ENCODE peak calls at places on chromosomes 1 and 21, in ten cellular contexts. J is AG04450, W is IMR-90, N is lower lobe of right lung, T is Panc1, G is SK-N-SH, O is heart right ventricle, K is testis, E is transverse colon, M is stomach. Z is an unnamed sample.

GRCh38 chr1:201806801-201807200 is 22.2 kb upstream of the IPO9 start:
- DNase-seq in J (no peak), W (no peak), N (no peak), T (no peak), G (no peak), O (no peak), K (no peak), E (no peak), M (no peak), Z (no peak)

GRCh38 chr1:201641524-201642253 is 102.8 kb downstream of the NAV1 start:
- DNase-seq in J (no peak), W (no peak), N (no peak), T (no peak), G (no peak), O (no peak), K (no peak), E (no peak), M (no peak), Z (no peak)

GRCh38 chr1:227318852-227319607 is 738 bp upstream of the CDC42BPA start:
- DNase-seq in J (no peak), W (peak), N (no peak), T (no peak), G (peak), O (peak), K (peak), E (peak), M (peak), Z (peak)

GRCh38 chr1:238658766-238659165 is 727.6 kb upstream of the CHRM3 start:
- DNase-seq in J (no peak), W (peak), N (no peak), T (no peak), G (no peak), O (no peak), K (no peak), E (no peak), M (no peak), Z (peak)

GRCh38 chr1:29186252-29186651 is 4.6 kb upstream of the SRSF4 start:
- DNase-seq in J (no peak), W (peak), N (no peak), T (no peak), G (no peak), O (no peak), K (no peak), E (no peak), M (no peak), Z (no peak)

GRCh38 chr1:116769561-116769977 is 15.3 kb downstream of the CD2 start:
- DNase-seq in J (no peak), W (no peak), N (no peak), T (no peak), G (no peak), O (no peak), K (no peak), E (peak), M (no peak), Z (peak)

GRCh38 chr1:76136894-76137293 is 62.3 kb downstream of the ST6GALNAC3 start:
- DNase-seq in J (no peak), W (no peak), N (no peak), T (no peak), G (no peak), O (no peak), K (no peak), E (no peak), M (no peak), Z (no peak)

GRCh38 chr1:54246097-54246721 is 46.2 kb downstream of the MRPL37 start:
- DNase-seq in J (no peak), W (no peak), N (no peak), T (no peak), G (no peak), O (no peak), K (no peak), E (no peak), M (no peak), Z (no peak)

GRCh38 chr1:165629848-165630628 is 996 bp upstream of the MGST3 start:
- DNase-seq in J (no peak), W (no peak), N (no peak), T (no peak), G (peak), O (no peak), K (no peak), E (no peak), M (no peak), Z (no peak)

GRCh38 chr21:43366656-43367055 is 60.3 kb downstream of the SIK1 start:
- DNase-seq in J (no peak), W (no peak), N (no peak), T (no peak), G (no peak), O (peak), K (no peak), E (no peak), M (no peak), Z (no peak)

GRCh38 chr1:114081145-114082046 is 72.3 kb downstream of the SYT6 start:
- DNase-seq in J (no peak), W (no peak), N (no peak), T (no peak), G (no peak), O (peak), K (peak), E (peak), M (no peak), Z (no peak)

GRCh38 chr1:70485624-70486023 is 74.6 kb downstream of the CTH start:
- DNase-seq in J (no peak), W (no peak), N (no peak), T (no peak), G (no peak), O (no peak), K (no peak), E (no peak), M (no peak), Z (no peak)

GRCh38 chr1:2355408-2356261 is 35.7 kb downstream of the MORN1 start:
- DNase-seq in J (no peak), W (no peak), N (peak), T (no peak), G (no peak), O (peak), K (no peak), E (no peak), M (no peak), Z (no peak)
- TF ChIP-seq CTCF in J (no peak), W (no peak), N (no peak), T (no peak), G (no peak), O (no peak), K (no peak), E (no peak), M (no peak), Z (no peak)

GRCh38 chr1:21668232-21669032 is 725 bp downstream of the RAP1GAP start:
- DNase-seq in J (no peak), W (no peak), N (no peak), T (no peak), G (peak), O (no peak), K (no peak), E (no peak), M (peak), Z (no peak)
- H3K4me3 ChIP-seq in J (peak), W (no peak), N (peak), T (peak), G (no peak), O (peak), K (peak), E (no peak), M (peak), Z (no peak)

DNA sequence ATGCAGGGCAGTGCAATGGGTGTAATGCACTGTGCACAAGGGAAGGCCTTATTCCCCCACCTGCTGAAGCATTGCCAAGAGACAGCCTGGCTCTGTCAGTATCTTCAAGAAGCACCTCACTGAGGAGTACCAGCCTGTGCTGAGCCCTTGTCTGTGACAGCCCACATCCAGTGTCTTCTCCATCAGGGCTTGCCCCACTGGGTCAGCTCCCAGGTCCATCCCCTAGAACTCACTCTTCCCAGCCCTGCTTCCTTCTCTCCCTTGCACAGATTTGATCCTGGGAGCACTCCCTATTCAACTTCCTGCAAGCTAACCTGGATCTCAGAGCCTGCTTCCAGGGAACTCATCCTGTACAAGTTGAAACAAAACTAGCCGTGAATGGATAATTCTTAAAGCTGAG is 33.6 kb upstream of the IFNGR2 start:
- DNase-seq in J (no peak), W (no peak), N (no peak), T (no peak), G (no peak), O (no peak), K (no peak), E (peak), M (no peak), Z (no peak)
- TF ChIP-seq CTCF in J (no peak), W (no peak), N (no peak), T (no peak), G (no peak), O (no peak), K (no peak), E (no peak), M (no peak), Z (no peak)

GRCh38 chr1:9453375-9454093 is 85.7 kb upstream of the SLC25A33 start:
- DNase-seq in J (no peak), W (no peak), N (no peak), T (no peak), G (peak), O (no peak), K (no peak), E (no peak), M (no peak), Z (no peak)

GRCh38 chr1:9452516-9453158 is 86.6 kb upstream of the SLC25A33 start:
- DNase-seq in J (no peak), W (no peak), N (no peak), T (no peak), G (no peak), O (no peak), K (peak), E (no peak), M (no peak), Z (no peak)

GRCh38 chr1:9454094-9454418 is 85.2 kb upstream of the SLC25A33 start:
- DNase-seq in J (no peak), W (no peak), N (no peak), T (no peak), G (no peak), O (no peak), K (no peak), E (no peak), M (no peak), Z (no peak)

GRCh38 chr1:9455487-9456237 is 83.6 kb upstream of the SLC25A33 start:
- DNase-seq in J (no peak), W (peak), N (peak), T (no peak), G (peak), O (peak), K (peak), E (peak), M (peak), Z (peak)

DNA sequence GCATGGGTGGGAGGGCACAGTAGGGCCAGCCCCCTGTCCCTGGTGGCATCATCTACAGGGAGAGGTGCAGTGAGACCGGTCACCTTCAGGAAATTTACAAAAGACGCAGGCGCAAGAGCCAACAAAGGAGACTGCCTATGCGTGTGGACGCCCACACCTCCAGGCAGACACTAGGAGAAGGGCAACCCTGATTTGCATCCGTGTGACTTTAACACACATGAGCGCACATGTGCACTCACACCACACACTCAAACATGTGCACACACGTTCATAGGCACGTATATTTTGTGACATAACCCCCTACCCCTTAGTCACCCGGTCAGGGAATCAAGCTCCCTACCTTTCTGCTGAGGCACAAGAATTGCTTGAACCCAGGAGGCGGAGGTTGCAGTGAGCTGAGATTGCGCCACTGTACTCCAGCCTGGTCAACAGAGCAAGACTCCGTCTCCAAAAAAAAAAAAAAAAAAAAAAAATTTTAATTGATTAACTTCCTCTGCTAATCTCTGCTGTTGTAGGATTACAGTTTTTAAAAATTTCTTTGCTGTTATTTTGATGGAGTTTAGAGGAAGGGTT is 84.7 kb upstream of the SLC25A33 start:
- DNase-seq in J (no peak), W (no peak), N (no peak), T (no peak), G (no peak), O (no peak), K (no peak), E (no peak), M (no peak), Z (no peak)
- H3K4me3 ChIP-seq in J (no peak), W (no peak), N (no peak), T (no peak), G (no peak), O (no peak), K (no peak), E (no peak), M (no peak), Z (no peak)

GRCh38 chr1:82759035-82759434 is 958.3 kb downstream of the ADGRL2 start:
- DNase-seq in J (no peak), W (no peak), N (no peak), T (no peak), G (no peak), O (no peak), K (no peak), E (no peak), M (no peak), Z (no peak)
- TF ChIP-seq CTCF in J (no peak), W (no peak), N (no peak), T (no peak), G (peak), O (no peak), K (no peak), E (no peak), M (no peak), Z (no peak)

DNA sequence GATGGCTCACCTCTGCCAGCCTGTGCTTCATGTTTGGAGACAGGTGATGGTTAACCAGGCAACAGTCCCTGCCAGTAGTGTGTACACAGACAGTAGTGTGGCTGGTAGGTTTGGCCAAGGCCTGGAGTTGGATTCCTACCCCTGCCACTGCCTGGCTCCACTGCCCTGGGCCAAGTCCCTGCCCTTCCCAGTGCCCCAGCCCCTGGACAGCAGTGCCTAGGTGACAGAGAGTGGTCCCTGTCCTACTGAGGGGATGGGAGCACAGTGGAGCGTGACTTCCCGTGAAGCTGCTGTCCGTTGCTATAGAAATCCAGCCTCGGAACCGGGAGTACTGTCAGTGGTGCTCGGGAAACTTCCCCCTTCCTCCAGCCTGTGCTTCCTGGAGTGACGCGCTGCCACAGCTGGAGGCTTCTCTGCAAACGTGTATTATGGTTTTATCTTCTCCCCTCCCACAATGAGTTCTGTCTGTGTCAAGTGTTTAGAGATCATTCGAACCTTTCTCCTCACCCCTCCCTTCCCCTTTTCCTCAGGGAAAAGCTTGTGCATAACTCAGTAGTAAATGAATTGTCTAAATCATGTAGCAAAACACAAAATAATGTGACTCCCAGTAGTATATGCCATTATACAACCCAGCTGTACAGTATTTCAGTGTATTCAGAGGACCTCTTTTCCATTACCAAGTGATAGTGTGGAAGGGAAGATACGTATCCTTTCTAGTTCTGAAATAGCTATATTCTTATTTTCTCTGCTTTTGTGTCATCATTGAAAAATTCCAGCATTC is 73.4 kb downstream of the GALNT2 start:
- DNase-seq in J (no peak), W (peak), N (no peak), T (no peak), G (no peak), O (no peak), K (peak), E (peak), M (no peak), Z (no peak)
- H3K4me3 ChIP-seq in J (peak), W (no peak), N (no peak), T (no peak), G (no peak), O (no peak), K (no peak), E (no peak), M (no peak), Z (no peak)

GRCh38 chr1:52634111-52634510 is 1.1 kb downstream of the SHISAL2A start:
- DNase-seq in J (no peak), W (no peak), N (no peak), T (no peak), G (no peak), O (no peak), K (no peak), E (no peak), M (no peak), Z (no peak)

GRCh38 chr1:52635321-52636089 is 2.5 kb downstream of the SHISAL2A start:
- DNase-seq in J (no peak), W (no peak), N (no peak), T (no peak), G (no peak), O (no peak), K (no peak), E (no peak), M (no peak), Z (no peak)

GRCh38 chr1:52631759-52632331 is 1.1 kb upstream of the SHISAL2A start:
- DNase-seq in J (no peak), W (no peak), N (no peak), T (no peak), G (peak), O (no peak), K (peak), E (no peak), M (no peak), Z (no peak)

GRCh38 chr1:52633291-52633754 is 355 bp downstream of the SHISAL2A start:
- DNase-seq in J (no peak), W (no peak), N (peak), T (no peak), G (no peak), O (peak), K (no peak), E (no peak), M (no peak), Z (no peak)

DNA sequence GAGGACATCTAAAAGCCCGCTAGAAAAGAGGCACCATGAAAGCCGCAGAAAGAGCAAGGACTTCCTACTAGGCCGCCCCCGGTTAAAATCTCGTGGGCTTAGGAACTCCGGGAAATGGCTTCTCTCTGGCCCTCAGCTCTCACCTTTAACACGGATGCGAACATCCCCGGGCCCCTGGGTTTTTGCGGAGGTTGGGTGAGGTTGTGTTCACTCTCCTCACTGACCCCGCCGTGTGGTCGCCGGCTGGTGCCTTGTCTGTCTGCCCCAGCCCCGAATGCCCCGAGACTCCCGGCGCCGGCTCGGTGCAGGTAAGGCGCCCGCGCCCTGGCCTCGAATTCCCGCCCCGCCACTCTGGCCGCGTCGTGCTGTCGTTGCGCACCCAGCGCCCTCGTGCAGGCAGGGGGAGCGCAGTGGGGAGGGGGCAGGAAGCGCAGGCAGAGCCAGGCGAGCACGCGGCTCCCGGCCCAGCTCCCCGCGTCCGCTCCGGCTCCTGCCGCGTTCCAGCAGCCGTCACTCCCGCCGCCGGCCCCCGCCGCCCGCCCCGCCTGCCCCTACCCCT is at the start of gene SHISAL2A:
- DNase-seq in J (no peak), W (no peak), N (peak), T (no peak), G (peak), O (peak), K (peak), E (peak), M (peak), Z (no peak)
- TF ChIP-seq CTCF in J (no peak), W (no peak), N (no peak), T (no peak), G (no peak), O (no peak), K (no peak), E (no peak), M (no peak), Z (no peak)

GRCh38 chr1:46489169-46489637 is 433 bp upstream of the DMBX1 start:
- DNase-seq in J (no peak), W (no peak), N (no peak), T (no peak), G (no peak), O (no peak), K (no peak), E (peak), M (no peak), Z (no peak)
- H3K4me3 ChIP-seq in J (no peak), W (no peak), N (peak), T (peak), G (peak), O (peak), K (peak), E (no peak), M (peak), Z (no peak)

DNA sequence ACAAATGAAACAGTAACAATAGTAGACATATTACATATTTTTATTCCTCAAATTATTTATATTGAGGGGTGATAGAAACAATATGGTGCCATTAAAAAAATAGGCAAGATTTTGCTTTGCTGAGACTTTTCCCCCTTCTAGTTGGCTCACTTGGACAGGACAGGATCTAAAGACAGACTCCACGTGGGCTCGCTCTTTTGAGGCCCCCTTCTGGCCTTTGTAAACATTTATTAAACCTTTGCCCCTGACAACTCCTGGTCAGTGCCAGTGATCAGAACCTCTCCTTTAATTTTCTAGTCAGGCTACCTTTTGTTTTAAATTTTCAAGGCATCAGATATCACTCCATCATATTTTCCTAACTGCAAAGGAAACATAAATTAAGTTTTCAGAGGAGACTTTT is 49.7 kb upstream of the IFI44L start:
- DNase-seq in J (no peak), W (no peak), N (no peak), T (no peak), G (peak), O (no peak), K (no peak), E (no peak), M (no peak), Z (no peak)
- TF ChIP-seq CTCF in J (no peak), W (no peak), N (no peak), T (no peak), G (peak), O (no peak), K (no peak), E (no peak), M (no peak), Z (no peak)

Z was measured in foreskin fibroblast.